ENCODE peak calls at places on chromosomes 2 and 18, in nine cellular contexts. J is breast epithelium; X is MM.1S; P is tibial artery; A is NCI-H2081 treated with DMSO at 0.1 percent for 48 hours; N is NCI-H1417; E is hippocampal formation; T is HTR-8/SVneo; Y is stimulated activated naive CD8-positive, alpha-beta T cell treated with anti-CD3 and anti-CD28 coated beads, Interleukin-15, Interleukin-2, amounts not matched to agents 100 U/mL and 50 U/mL, for 24 hours. O is an unnamed sample.

GRCh38 chr2:149068996-149069888 is 30.7 kb downstream of the LYPD6B start:
- DNase-seq in J (no peak), X (no peak), P (no peak), A (no peak), N (no peak), E (no peak), T (no peak), Y (peak), O (peak)

GRCh38 chr2:136025057-136025973 is 39.9 kb upstream of the DARS1 start:
- DNase-seq in J (no peak), X (no peak), P (no peak), A (no peak), N (peak), E (peak), T (peak), Y (peak), O (no peak)

GRCh38 chr18:76827205-76827885 is 5.0 kb downstream of the ZNF236 start:
- DNase-seq in J (no peak), X (peak), P (no peak), A (no peak), N (no peak), E (no peak), T (no peak), Y (no peak), O (no peak)

GRCh38 chr2:11962707-11963358 is 216.4 kb downstream of the LPIN1 start:
- DNase-seq in J (no peak), X (no peak), P (no peak), A (no peak), N (no peak), E (no peak), T (no peak), Y (no peak), O (no peak)

GRCh38 chr2:230209422-230210051 is 10.2 kb downstream of the SP110 start:
- DNase-seq in J (no peak), X (no peak), P (no peak), A (no peak), N (no peak), E (no peak), T (no peak), Y (no peak), O (peak)

GRCh38 chr2:232892843-232893242 is 22.8 kb downstream of the SNORC start:
- DNase-seq in J (no peak), X (no peak), P (peak), A (no peak), N (no peak), E (no peak), T (no peak), Y (no peak), O (no peak)

GRCh38 chr2:98463081-98463481 is 18.4 kb downstream of the INPP4A start:
- DNase-seq in J (no peak), X (peak), P (no peak), A (no peak), N (peak), E (no peak), T (no peak), Y (no peak), O (peak)

GRCh38 chr18:22018366-22018765 is 151.0 kb upstream of the GATA6 start:
- DNase-seq in J (no peak), X (no peak), P (no peak), A (no peak), N (no peak), E (no peak), T (no peak), Y (no peak), O (peak)

GRCh38 chr2:58976374-58977055 is 735.4 kb upstream of the FANCL start:
- DNase-seq in J (no peak), X (no peak), P (no peak), A (no peak), N (peak), E (no peak), T (no peak), Y (no peak), O (no peak)

GRCh38 chr2:234027646-234028045 is 22.9 kb upstream of the SPP2 start:
- DNase-seq in J (no peak), X (no peak), P (no peak), A (no peak), N (no peak), E (no peak), T (no peak), Y (no peak), O (no peak)

GRCh38 chr2:132670104-132670960 is at the start of gene LYPD1:
- DNase-seq in J (no peak), X (no peak), P (no peak), A (no peak), N (peak), E (no peak), T (peak), Y (no peak), O (no peak)

GRCh38 chr18:11783716-11784331 is 67.4 kb upstream of the CHMP1B start:
- DNase-seq in J (no peak), X (no peak), P (no peak), A (no peak), N (no peak), E (no peak), T (no peak), Y (no peak), O (no peak)

GRCh38 chr2:138107288-138107687 is 143.0 kb downstream of the HNMT start:
- DNase-seq in J (no peak), X (no peak), P (no peak), A (no peak), N (no peak), E (no peak), T (no peak), Y (no peak), O (no peak)

GRCh38 chr2:10305254-10305635 is 2.5 kb downstream of the HPCAL1 start:
- DNase-seq in J (no peak), X (peak), P (no peak), A (no peak), N (peak), E (no peak), T (no peak), Y (peak), O (peak)